ENCODE peak calls at places on chromosomes 11 and 22, in ten cellular contexts. E is gastrocnemius medialis; Z is Peyer's patch; O is HCT116; S is body of pancreas; L is A549; R is AG09309; Y is Jurkat, Clone E6-1; I is stomach; Q is GM06990. J is an unnamed sample.
A peak's percentile ranks its signal among the peaks of the same experiment; 100 is the strongest.

GRCh38 chr11:113979427-113979826 is 4.5 kb downstream of the HTR3A start:
- DNase-seq in E (no peak), Z (no peak), O (no peak), S (no peak), L (no peak), R (no peak), Y (no peak), I (no peak), Q (no peak), J (no peak)

GRCh38 chr22:49013707-49014106 is 814.0 kb downstream of the BRD1 start:
- DNase-seq in E (no peak), Z (no peak), O (no peak), S (no peak), L (no peak), R (no peak), Y (no peak), I (peak; percentile 13), Q (no peak), J (no peak)

GRCh38 chr11:88310246-88310645 is 27.3 kb downstream of the CTSC start:
- DNase-seq in E (no peak), Z (no peak), O (no peak), S (no peak), L (no peak), R (no peak), Y (no peak), I (no peak), Q (no peak), J (no peak)

GRCh38 chr11:19698493-19699292 is 13.9 kb upstream of the NAV2 start:
- DNase-seq in E (peak; percentile 94), Z (no peak), O (no peak), S (no peak), L (no peak), R (peak; percentile 78), Y (no peak), I (no peak), Q (no peak), J (no peak)

GRCh38 chr11:122259149-122259821 is 143.3 kb upstream of the BLID start:
- DNase-seq in E (peak; percentile 56), Z (no peak), O (no peak), S (no peak), L (no peak), R (no peak), Y (no peak), I (no peak), Q (no peak), J (no peak)

GRCh38 chr11:108958446-108959123 is 293.7 kb downstream of the DDX10 start:
- DNase-seq in E (no peak), Z (no peak), O (no peak), S (no peak), L (no peak), R (no peak), Y (no peak), I (no peak), Q (no peak), J (peak; percentile 59)

GRCh38 chr11:1225386-1226225 is 2.7 kb downstream of the MUC5B start:
- DNase-seq in E (no peak), Z (peak; percentile 43), O (no peak), S (no peak), L (no peak), R (no peak), Y (no peak), I (no peak), Q (no peak), J (no peak)

GRCh38 chr11:65378208-65378927 is 4.1 kb downstream of the SLC25A45 start:
- DNase-seq in E (no peak), Z (peak; percentile 80), O (no peak), S (no peak), L (no peak), R (no peak), Y (no peak), I (no peak), Q (no peak), J (peak; percentile 83)

GRCh38 chr11:8092587-8093424 is 11.8 kb downstream of the TUB start:
- DNase-seq in E (no peak), Z (peak; percentile 79), O (peak; percentile 56), S (peak; percentile 69), L (peak; percentile 85), R (no peak), Y (peak; percentile 54), I (peak; percentile 68), Q (no peak), J (peak; percentile 51)

GRCh38 chr11:125451400-125452124 is 44.5 kb downstream of the FEZ1 start:
- DNase-seq in E (no peak), Z (peak; percentile 53), O (no peak), S (peak; percentile 43), L (no peak), R (no peak), Y (no peak), I (peak; percentile 43), Q (no peak), J (peak; percentile 13)

GRCh38 chr11:61541568-61541967 is 33.0 kb downstream of the LRRC10B start:
- DNase-seq in E (no peak), Z (no peak), O (peak; percentile 34), S (no peak), L (peak; percentile 26), R (peak; percentile 11), Y (no peak), I (no peak), Q (no peak), J (peak; percentile 47)

GRCh38 chr11:119975561-119976152 is 162.3 kb downstream of the TRIM29 start:
- DNase-seq in E (no peak), Z (no peak), O (no peak), S (no peak), L (no peak), R (no peak), Y (no peak), I (no peak), Q (no peak), J (no peak)

GRCh38 chr22:31652911-31653684 is 8.9 kb downstream of the PISD start:
- DNase-seq in E (no peak), Z (no peak), O (no peak), S (no peak), L (no peak), R (no peak), Y (no peak), I (no peak), Q (no peak), J (no peak)

GRCh38 chr22:45475063-45475747 is 27.5 kb upstream of the FBLN1 start:
- DNase-seq in E (no peak), Z (no peak), O (no peak), S (no peak), L (no peak), R (no peak), Y (no peak), I (no peak), Q (no peak), J (peak; percentile 55)
- H3K4me3 ChIP-seq in E (no peak overlapping the region), Z (no peak overlapping the region), O (no peak overlapping the region), S (no peak overlapping the region), L (no peak overlapping the region), R (no peak overlapping the region), Y (no peak overlapping the region), I (no peak overlapping the region), Q (no peak overlapping the region), J (no peak overlapping the region)

GRCh38 chr11:72243173-72243566 is 806 bp downstream of the PHOX2A start:
- DNase-seq in E (no peak), Z (no peak), O (no peak), S (no peak), L (no peak), R (no peak), Y (no peak), I (no peak), Q (no peak), J (no peak)

GRCh38 chr11:72243567-72244316 is at the start of gene PHOX2A:
- DNase-seq in E (no peak), Z (no peak), O (no peak), S (no peak), L (no peak), R (no peak), Y (no peak), I (no peak), Q (no peak), J (no peak)

GRCh38 chr11:72244317-72245231 is 598 bp upstream of the PHOX2A start:
- DNase-seq in E (no peak), Z (no peak), O (no peak), S (no peak), L (no peak), R (no peak), Y (no peak), I (no peak), Q (no peak), J (no peak)

GRCh38 chr11:72247584-72247983 is 3.6 kb upstream of the PHOX2A start:
- DNase-seq in E (no peak), Z (no peak), O (no peak), S (no peak), L (no peak), R (no peak), Y (no peak), I (no peak), Q (no peak), J (no peak)

DNA sequence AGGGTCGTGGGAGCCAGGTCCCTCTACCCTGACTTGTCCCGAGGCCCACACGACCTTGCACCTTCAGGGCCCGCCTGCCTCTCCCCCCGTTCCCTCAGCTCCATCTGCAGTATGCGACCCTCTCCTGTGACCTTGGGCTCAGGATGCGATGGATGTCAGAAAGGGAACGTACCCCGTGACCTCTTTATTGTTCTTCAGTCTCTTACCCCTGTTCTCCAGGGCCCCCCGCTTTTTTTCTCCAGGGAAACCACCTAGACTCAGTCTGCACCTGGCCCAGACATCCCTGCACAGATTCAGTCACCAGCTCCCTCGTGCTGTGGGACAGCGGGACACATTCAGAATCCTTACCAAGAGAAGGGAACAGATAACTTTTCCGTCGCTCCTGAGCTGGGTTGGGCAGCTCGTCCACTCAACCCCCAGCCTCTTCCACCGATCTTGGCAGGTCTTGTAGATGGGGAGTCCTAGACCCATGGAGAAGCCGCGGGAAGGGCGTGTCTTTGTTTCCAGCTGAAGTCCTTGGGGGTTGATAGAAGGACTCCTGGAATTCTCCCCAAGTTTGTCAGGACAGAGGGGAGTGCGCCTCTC is 1.3 kb upstream of the PHOX2A start:
- DNase-seq in E (no peak), Z (no peak), O (no peak), S (no peak), L (no peak), R (no peak), Y (no peak), I (no peak), Q (no peak), J (no peak)
- H3K4me3 ChIP-seq in E (no peak overlapping the region), Z (no peak overlapping the region), O (no peak overlapping the region), S (no peak overlapping the region), L (no peak overlapping the region), R (no peak overlapping the region), Y (no peak overlapping the region), I (no peak overlapping the region), Q (no peak overlapping the region), J (no peak overlapping the region)

GRCh38 chr11:102225689-102226562 is 91.4 kb upstream of the BIRC3 start:
- DNase-seq in E (no peak), Z (no peak), O (no peak), S (no peak), L (no peak), R (no peak), Y (no peak), I (no peak), Q (no peak), J (no peak)
- H3K4me3 ChIP-seq in E (no peak overlapping the region), Z (no peak overlapping the region), O (no peak overlapping the region), S (no peak overlapping the region), L (no peak overlapping the region), R (no peak overlapping the region), Y (no peak overlapping the region), I (no peak overlapping the region), Q (no peak overlapping the region), J (no peak overlapping the region)

DNA sequence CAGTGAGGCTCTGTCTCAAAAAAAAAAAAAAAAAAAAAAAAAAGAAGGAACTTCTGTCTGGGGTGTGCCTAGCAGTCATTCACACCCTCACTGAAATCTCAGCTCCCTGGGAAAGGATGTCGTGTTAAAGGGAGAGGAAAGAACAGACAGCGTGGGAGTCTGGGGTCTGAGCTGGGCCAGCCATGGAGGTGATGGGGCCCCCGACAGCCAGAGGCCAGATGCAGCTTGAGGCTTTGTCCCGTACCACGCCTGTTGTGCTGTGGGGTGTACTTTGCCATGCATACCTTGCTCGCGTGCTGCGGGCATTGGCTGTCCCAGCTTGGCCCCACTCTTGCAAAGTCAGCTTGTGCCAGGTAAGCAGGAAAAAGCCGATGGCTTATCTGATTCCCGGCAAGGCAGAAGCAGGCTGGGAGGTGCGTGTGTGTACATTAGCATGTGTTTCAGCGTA is 4.6 kb downstream of the SYT12 start:
- DNase-seq in E (no peak), Z (peak; percentile 51), O (no peak), S (no peak), L (no peak), R (no peak), Y (no peak), I (peak; percentile 78), Q (peak; percentile 56), J (no peak)
- H3K4me3 ChIP-seq in E (no peak overlapping the region), Z (no peak overlapping the region), O (no peak overlapping the region), S (no peak overlapping the region), L (no peak overlapping the region), R (no peak overlapping the region), Y (no peak overlapping the region), I (no peak overlapping the region), Q (no peak overlapping the region), J (no peak overlapping the region)